ENCODE peak calls at places on chromosomes 6 and 20, in seven cellular contexts. One of them, this sample, is unnamed.

GRCh38 chr6:34025851-34026250 is 120.0 kb downstream of the GRM4 start:
- DNase-seq in HepG2: no peak
- DNase-seq in heart left ventricle: no peak
- DNase-seq in lower leg skin: no peak
- DNase-seq in adrenal gland: no peak
- DNase-seq in stomach: no peak
- DNase-seq in sigmoid colon: no peak
- DNase-seq in this sample: no peak

GRCh38 chr20:1838479-1839279 is 56.5 kb upstream of the SIRPA start:
- DNase-seq in stomach: no peak
- DNase-seq in lower leg skin: no peak
- DNase-seq in heart left ventricle: no peak
- DNase-seq in HepG2: no peak
- DNase-seq in sigmoid colon: no peak
- DNase-seq in adrenal gland: no peak
- DNase-seq in this sample: no peak

GRCh38 chr6:11294263-11294662 is 61.8 kb upstream of the NEDD9 start:
- DNase-seq in stomach: no peak
- DNase-seq in adrenal gland: no peak
- DNase-seq in heart left ventricle: no peak
- DNase-seq in HepG2: no peak
- DNase-seq in sigmoid colon: no peak
- DNase-seq in lower leg skin: no peak
- DNase-seq in this sample: no peak

GRCh38 chr20:51116765-51117686 is 94.1 kb upstream of the KCNG1 start:
- DNase-seq in sigmoid colon: no peak
- DNase-seq in adrenal gland: no peak
- DNase-seq in HepG2: no peak
- DNase-seq in stomach: no peak
- DNase-seq in lower leg skin: no peak
- DNase-seq in heart left ventricle: no peak
- DNase-seq in this sample: no peak

GRCh38 chr20:4925842-4926530 is 75.3 kb downstream of the SLC23A2 start:
- DNase-seq in heart left ventricle: peak
- DNase-seq in HepG2: no peak
- DNase-seq in lower leg skin: peak
- DNase-seq in stomach: peak
- DNase-seq in adrenal gland: peak
- DNase-seq in sigmoid colon: peak
- DNase-seq in this sample: peak

GRCh38 chr6:119313937-119314893 is 35.3 kb downstream of the MAN1A1 start:
- DNase-seq in sigmoid colon: no peak
- DNase-seq in lower leg skin: no peak
- DNase-seq in stomach: no peak
- DNase-seq in heart left ventricle: no peak
- DNase-seq in HepG2: no peak
- DNase-seq in adrenal gland: no peak
- DNase-seq in this sample: no peak

GRCh38 chr6:32972353-32973143 is 4.2 kb downstream of the BRD2 start:
- DNase-seq in stomach: no peak
- DNase-seq in HepG2: no peak
- DNase-seq in sigmoid colon: peak
- DNase-seq in lower leg skin: no peak
- DNase-seq in heart left ventricle: no peak
- DNase-seq in adrenal gland: peak
- DNase-seq in this sample: no peak

GRCh38 chr6:169269180-169270076 is 15.8 kb upstream of the THBS2 start:
- DNase-seq in HepG2: no peak
- DNase-seq in stomach: no peak
- DNase-seq in lower leg skin: peak
- DNase-seq in sigmoid colon: peak
- DNase-seq in heart left ventricle: peak
- DNase-seq in adrenal gland: no peak
- DNase-seq in this sample: no peak

GRCh38 chr6:135506270-135506997 is 8.9 kb upstream of the AHI1 start:
- DNase-seq in adrenal gland: no peak
- DNase-seq in heart left ventricle: no peak
- DNase-seq in stomach: no peak
- DNase-seq in lower leg skin: no peak
- DNase-seq in sigmoid colon: no peak
- DNase-seq in HepG2: peak
- DNase-seq in this sample: no peak

GRCh38 chr20:16801919-16802651 is 53.9 kb downstream of the OTOR start:
- DNase-seq in sigmoid colon: peak
- DNase-seq in stomach: peak
- DNase-seq in adrenal gland: peak
- DNase-seq in heart left ventricle: peak
- DNase-seq in lower leg skin: peak
- DNase-seq in HepG2: peak
- DNase-seq in this sample: no peak

GRCh38 chr6:116705917-116706316 is 24.9 kb downstream of the KPNA5 start:
- DNase-seq in heart left ventricle: no peak
- DNase-seq in sigmoid colon: no peak
- DNase-seq in lower leg skin: no peak
- DNase-seq in HepG2: no peak
- DNase-seq in stomach: no peak
- DNase-seq in adrenal gland: no peak
- DNase-seq in this sample: no peak

GRCh38 chr20:50580016-50580747 is 70.0 kb downstream of the PTPN1 start:
- DNase-seq in lower leg skin: no peak
- DNase-seq in HepG2: peak
- DNase-seq in heart left ventricle: peak
- DNase-seq in stomach: peak
- DNase-seq in adrenal gland: peak
- DNase-seq in sigmoid colon: peak
- DNase-seq in this sample: peak

GRCh38 chr6:82160255-82160990 is 87.1 kb downstream of the IBTK start:
- DNase-seq in sigmoid colon: no peak
- DNase-seq in lower leg skin: no peak
- DNase-seq in HepG2: no peak
- DNase-seq in stomach: no peak
- DNase-seq in heart left ventricle: no peak
- DNase-seq in adrenal gland: no peak
- DNase-seq in this sample: no peak

GRCh38 chr20:58271596-58272460 is 37.7 kb upstream of the RAB22A start:
- DNase-seq in HepG2: no peak
- DNase-seq in adrenal gland: no peak
- DNase-seq in stomach: no peak
- DNase-seq in lower leg skin: no peak
- DNase-seq in heart left ventricle: no peak
- DNase-seq in sigmoid colon: no peak
- DNase-seq in this sample: no peak

GRCh38 chr6:5359413-5359812 is 98.1 kb downstream of the FARS2 start:
- DNase-seq in adrenal gland: peak
- DNase-seq in HepG2: no peak
- DNase-seq in lower leg skin: no peak
- DNase-seq in heart left ventricle: no peak
- DNase-seq in sigmoid colon: no peak
- DNase-seq in stomach: no peak
- DNase-seq in this sample: no peak

GRCh38 chr6:157944983-157945931 is 36.4 kb upstream of the SYNJ2 start:
- DNase-seq in adrenal gland: no peak
- DNase-seq in heart left ventricle: no peak
- DNase-seq in sigmoid colon: no peak
- DNase-seq in stomach: no peak
- DNase-seq in lower leg skin: no peak
- DNase-seq in HepG2: no peak
- DNase-seq in this sample: no peak

GRCh38 chr6:88741071-88741470 is 222.3 kb downstream of the RNGTT start:
- DNase-seq in sigmoid colon: no peak
- DNase-seq in lower leg skin: no peak
- DNase-seq in adrenal gland: no peak
- DNase-seq in HepG2: no peak
- DNase-seq in heart left ventricle: no peak
- DNase-seq in stomach: no peak
- DNase-seq in this sample: no peak

GRCh38 chr6:88741939-88742338 is 221.5 kb downstream of the RNGTT start:
- DNase-seq in lower leg skin: no peak
- DNase-seq in sigmoid colon: no peak
- DNase-seq in stomach: no peak
- DNase-seq in adrenal gland: no peak
- DNase-seq in HepG2: no peak
- DNase-seq in heart left ventricle: no peak
- DNase-seq in this sample: no peak
- TF ChIP-seq POLR2A in lower leg skin: no peak
- TF ChIP-seq POLR2A in sigmoid colon: no peak
- TF ChIP-seq POLR2A in stomach: no peak
- TF ChIP-seq POLR2A in adrenal gland: no peak
- TF ChIP-seq POLR2A in HepG2: no peak
- TF ChIP-seq POLR2A in heart left ventricle: no peak
- TF ChIP-seq POLR2A in this sample: no peak

DNA sequence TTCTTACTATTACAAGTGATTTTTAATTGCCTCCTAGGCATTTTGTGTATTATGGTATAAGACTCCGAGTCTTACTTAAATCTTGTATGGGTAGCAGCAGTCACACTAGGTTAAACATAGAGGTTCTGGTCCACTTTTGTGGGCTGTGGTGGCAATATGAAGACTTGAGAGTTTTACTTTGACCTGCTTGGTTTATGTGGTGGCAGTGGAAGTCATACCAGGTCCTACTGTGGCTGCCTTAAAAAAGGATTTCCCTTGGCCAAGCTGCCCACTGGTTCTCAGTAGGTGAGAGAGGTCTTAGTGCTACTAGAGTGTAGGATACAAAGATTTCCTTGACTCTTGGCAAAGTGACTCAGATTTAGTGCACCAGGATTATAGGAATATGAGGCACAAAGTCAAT is 44.2 kb upstream of the NKAIN2 start:
- DNase-seq in adrenal gland: no peak
- DNase-seq in stomach: no peak
- DNase-seq in sigmoid colon: no peak
- DNase-seq in heart left ventricle: no peak
- DNase-seq in lower leg skin: no peak
- DNase-seq in HepG2: no peak
- DNase-seq in this sample: no peak
- TF ChIP-seq POLR2A in adrenal gland: no peak
- TF ChIP-seq POLR2A in stomach: no peak
- TF ChIP-seq POLR2A in sigmoid colon: no peak
- TF ChIP-seq POLR2A in heart left ventricle: no peak
- TF ChIP-seq POLR2A in lower leg skin: no peak
- TF ChIP-seq POLR2A in HepG2: no peak
- TF ChIP-seq POLR2A in this sample: no peak

GRCh38 chr20:22579119-22579427 is 5.3 kb downstream of the FOXA2 start:
- DNase-seq in sigmoid colon: no peak
- DNase-seq in stomach: peak
- DNase-seq in HepG2: no peak
- DNase-seq in adrenal gland: no peak
- DNase-seq in lower leg skin: no peak
- DNase-seq in heart left ventricle: no peak
- DNase-seq in this sample: no peak
- TF ChIP-seq POLR2A in sigmoid colon: no peak
- TF ChIP-seq POLR2A in stomach: no peak
- TF ChIP-seq POLR2A in HepG2: no peak
- TF ChIP-seq POLR2A in adrenal gland: no peak
- TF ChIP-seq POLR2A in lower leg skin: no peak
- TF ChIP-seq POLR2A in heart left ventricle: no peak
- TF ChIP-seq POLR2A in this sample: no peak

GRCh38 chr20:63574156-63574828 is at the start of gene HELZ2:
- DNase-seq in adrenal gland: peak
- DNase-seq in stomach: peak
- DNase-seq in heart left ventricle: peak
- DNase-seq in sigmoid colon: peak
- DNase-seq in lower leg skin: peak
- DNase-seq in HepG2: peak
- DNase-seq in this sample: peak
- TF ChIP-seq POLR2A in adrenal gland: no peak
- TF ChIP-seq POLR2A in stomach: no peak
- TF ChIP-seq POLR2A in heart left ventricle: no peak
- TF ChIP-seq POLR2A in sigmoid colon: no peak
- TF ChIP-seq POLR2A in lower leg skin: no peak
- TF ChIP-seq POLR2A in HepG2: peak
- TF ChIP-seq POLR2A in this sample: peak

DNA sequence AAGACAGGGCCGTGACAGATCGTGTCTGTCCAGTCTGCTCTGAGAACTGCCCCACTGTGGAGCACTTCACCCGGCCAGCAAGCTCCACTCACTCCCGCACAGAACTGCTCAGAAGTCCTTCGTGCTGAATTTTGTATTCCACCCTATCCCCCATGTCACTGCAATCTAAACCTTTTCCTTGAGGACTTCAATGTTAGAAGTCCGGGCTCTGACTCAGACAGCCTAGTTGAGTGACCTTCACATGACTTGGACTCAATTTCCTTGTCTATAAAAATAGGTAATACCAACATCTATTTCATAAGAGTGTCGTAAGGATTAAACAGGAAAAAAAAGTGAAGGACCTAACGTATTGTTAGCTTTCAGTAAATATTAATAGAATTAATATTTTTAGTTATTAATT is 161.6 kb downstream of the QRSL1 start:
- DNase-seq in heart left ventricle: no peak
- DNase-seq in HepG2: no peak
- DNase-seq in adrenal gland: no peak
- DNase-seq in sigmoid colon: no peak
- DNase-seq in stomach: no peak
- DNase-seq in lower leg skin: no peak
- DNase-seq in this sample: no peak
- TF ChIP-seq POLR2A in heart left ventricle: no peak
- TF ChIP-seq POLR2A in HepG2: no peak
- TF ChIP-seq POLR2A in adrenal gland: no peak
- TF ChIP-seq POLR2A in sigmoid colon: no peak
- TF ChIP-seq POLR2A in stomach: no peak
- TF ChIP-seq POLR2A in lower leg skin: no peak
- TF ChIP-seq POLR2A in this sample: no peak

DNA sequence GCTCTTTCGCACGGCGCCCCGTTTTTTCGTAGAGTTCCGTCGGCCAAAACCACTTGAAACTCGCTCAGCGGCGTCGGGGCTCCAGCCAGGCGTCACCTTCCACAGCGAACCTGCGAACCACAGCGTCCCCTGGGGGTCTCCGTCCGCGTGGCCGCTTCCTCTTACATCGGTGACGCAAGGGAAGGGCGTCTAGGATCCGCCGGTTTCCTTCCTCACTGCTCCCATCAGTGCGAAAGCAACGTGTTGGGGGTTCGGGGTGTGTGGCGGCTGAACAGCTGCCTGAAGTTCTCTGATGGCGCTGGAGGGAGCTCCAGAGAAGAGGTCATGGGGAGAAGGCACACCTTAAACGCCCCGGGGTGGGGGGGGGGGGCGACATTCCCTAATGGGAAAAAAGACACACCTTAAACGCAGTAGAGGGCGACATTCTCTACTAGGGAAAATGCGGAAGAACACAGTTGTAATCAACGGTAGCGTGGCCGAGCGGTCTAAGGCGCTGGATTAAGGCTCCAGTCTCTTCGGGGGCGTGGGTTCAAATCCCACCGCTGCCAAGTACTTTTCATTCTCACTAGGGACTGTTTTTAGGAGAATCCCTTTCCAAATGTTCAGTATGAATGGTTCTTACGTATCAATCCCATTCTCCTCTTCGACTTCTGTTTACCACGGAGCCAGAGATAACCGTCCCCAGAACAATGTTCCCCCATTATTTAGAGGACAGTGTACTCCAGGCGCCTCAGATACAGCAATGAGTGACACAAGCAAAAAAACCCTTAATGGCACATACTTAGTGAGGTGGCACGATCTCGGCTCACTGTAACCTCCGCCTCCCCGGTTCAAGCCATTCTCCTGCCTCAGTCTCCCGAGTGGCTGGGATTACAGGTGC is 16.3 kb downstream of the ZNF311 start:
- DNase-seq in sigmoid colon: peak
- DNase-seq in lower leg skin: no peak
- DNase-seq in heart left ventricle: peak
- DNase-seq in stomach: peak
- DNase-seq in adrenal gland: peak
- DNase-seq in HepG2: no peak
- DNase-seq in this sample: no peak
- TF ChIP-seq POLR2A in sigmoid colon: no peak
- TF ChIP-seq POLR2A in lower leg skin: no peak
- TF ChIP-seq POLR2A in heart left ventricle: no peak
- TF ChIP-seq POLR2A in stomach: no peak
- TF ChIP-seq POLR2A in adrenal gland: no peak
- TF ChIP-seq POLR2A in HepG2: no peak
- TF ChIP-seq POLR2A in this sample: no peak